ENCODE peak calls at places on chromosomes 12 and 14, in ten cellular contexts. E is tibial nerve; W is upper lobe of right lung; Q is MG63; F is transverse colon; T is neuronal stem cell; I is effector memory CD4-positive, alpha-beta T cell; X is PC-3; U is aorta; B is left lung. G is an unnamed sample.

GRCh38 chr14:47541652-47542051 is 133.8 kb downstream of the MDGA2 start:
- DNase-seq in T (no peak), B (no peak), W (no peak), X (no peak), I (no peak), Q (no peak), F (no peak), E (no peak), U (no peak), G (no peak)

GRCh38 chr12:105100998-105101397 is 6.5 kb upstream of the WASHC4 start:
- DNase-seq in F (no peak), U (no peak), W (no peak), E (no peak), I (no peak), B (no peak), Q (no peak), T (no peak), X (peak; percentile 50), G (no peak)

GRCh38 chr12:116533343-116534248 is 25.6 kb upstream of the MAP1LC3B2 start:
- DNase-seq in F (peak; percentile 83), T (peak; percentile 84), W (peak; percentile 88), X (peak; percentile 81), E (peak; percentile 64), Q (peak; percentile 54), B (peak; percentile 82), I (peak; percentile 42), U (peak; percentile 84), G (peak; percentile 49)

GRCh38 chr14:69685716-69686115 is 74.3 kb downstream of the SUSD6 start:
- DNase-seq in F (peak; percentile 69), W (peak; percentile 89), B (peak; percentile 70), Q (peak; percentile 22), T (no peak), X (peak; percentile 38), I (no peak), U (peak; percentile 69), E (peak; percentile 64), G (no peak)

GRCh38 chr14:53953002-53953827 is 3.4 kb downstream of the BMP4 start:
- DNase-seq in B (peak; percentile 87), U (peak; percentile 91), T (no peak), I (no peak), Q (peak; percentile 79), F (peak; percentile 78), E (peak; percentile 80), W (peak; percentile 94), X (peak; percentile 88), G (no peak)

GRCh38 chr14:51651388-51652167 is at the start of gene FRMD6:
- DNase-seq in W (peak; percentile 92), U (peak; percentile 93), E (peak; percentile 71), F (peak; percentile 86), I (peak; percentile 70), X (peak; percentile 86), T (peak; percentile 90), B (peak; percentile 85), Q (peak; percentile 84), G (peak; percentile 68)

GRCh38 chr14:45089813-45090212 is 5.9 kb downstream of the PRPF39 start:
- DNase-seq in Q (no peak), X (peak; percentile 39), F (no peak), E (no peak), W (no peak), T (no peak), U (no peak), B (no peak), I (no peak), G (no peak)

GRCh38 chr12:92879698-92880322 is 49.3 kb downstream of the EEA1 start:
- DNase-seq in Q (no peak), T (no peak), E (no peak), F (no peak), I (no peak), B (no peak), U (no peak), W (no peak), X (no peak), G (no peak)

GRCh38 chr12:123990512-123990911 is 17.5 kb downstream of the ZNF664 start:
- DNase-seq in Q (no peak), B (no peak), X (no peak), T (no peak), U (no peak), E (no peak), F (no peak), W (no peak), I (no peak), G (no peak)

GRCh38 chr14:69657961-69658360 is 46.6 kb downstream of the SUSD6 start:
- DNase-seq in I (no peak), Q (peak; percentile 7), F (peak; percentile 72), W (peak; percentile 79), B (peak; percentile 72), U (peak; percentile 50), T (no peak), E (no peak), X (peak; percentile 79), G (no peak)

GRCh38 chr14:105910426-105910825 is 384.0 kb downstream of the TMEM121 start:
- DNase-seq in W (no peak), E (no peak), F (no peak), I (no peak), T (no peak), Q (no peak), U (peak; percentile 14), X (no peak), B (no peak), G (no peak)
- H3K9me3 ChIP-seq in W (no peaks in the 10 kb centered on the region), E (no peaks in the 10 kb centered on the region), F (no peaks in the 10 kb centered on the region), I (no peaks in the 10 kb centered on the region), T (peaks cover 43% of the 10 kb centered on the region), Q (no peaks in the 10 kb centered on the region), U (no peaks in the 10 kb centered on the region), X (no peaks in the 10 kb centered on the region), B (no peaks in the 10 kb centered on the region), G (no peaks in the 10 kb centered on the region)

GRCh38 chr12:128876559-128876958 is 23.3 kb downstream of the GLT1D1 start:
- DNase-seq in W (no peak), X (no peak), I (no peak), B (no peak), U (no peak), Q (no peak), F (no peak), E (no peak), T (no peak), G (no peak)
- H3K9me3 ChIP-seq in W (peaks cover 7% of the 10 kb centered on the region), X (peaks cover 6% of the 10 kb centered on the region), I (no peaks in the 10 kb centered on the region), B (no peaks in the 10 kb centered on the region), U (peaks cover 13% of the 10 kb centered on the region), Q (peaks cover 2% of the 10 kb centered on the region), F (peaks cover 7% of the 10 kb centered on the region), E (no peaks in the 10 kb centered on the region), T (peaks cover 6% of the 10 kb centered on the region), G (no peaks in the 10 kb centered on the region)

GRCh38 chr12:108389544-108389943 is 50.4 kb upstream of the CMKLR1 start:
- DNase-seq in X (no peak), I (no peak), T (no peak), W (no peak), Q (no peak), B (no peak), U (no peak), F (no peak), E (no peak), G (no peak)

GRCh38 chr12:108392284-108392683 is 53.2 kb upstream of the CMKLR1 start:
- DNase-seq in X (no peak), F (no peak), I (no peak), T (no peak), E (no peak), U (no peak), W (no peak), B (no peak), Q (no peak), G (no peak)

GRCh38 chr12:108386704-108387360 is 47.7 kb upstream of the CMKLR1 start:
- DNase-seq in I (no peak), F (no peak), U (no peak), Q (no peak), T (no peak), W (no peak), B (no peak), E (no peak), X (no peak), G (no peak)

GRCh38 chr12:108390495-108391203 is 51.5 kb upstream of the CMKLR1 start:
- DNase-seq in T (peak; percentile 48), X (no peak), E (no peak), W (no peak), F (no peak), U (no peak), I (no peak), Q (no peak), B (no peak), G (no peak)

DNA sequence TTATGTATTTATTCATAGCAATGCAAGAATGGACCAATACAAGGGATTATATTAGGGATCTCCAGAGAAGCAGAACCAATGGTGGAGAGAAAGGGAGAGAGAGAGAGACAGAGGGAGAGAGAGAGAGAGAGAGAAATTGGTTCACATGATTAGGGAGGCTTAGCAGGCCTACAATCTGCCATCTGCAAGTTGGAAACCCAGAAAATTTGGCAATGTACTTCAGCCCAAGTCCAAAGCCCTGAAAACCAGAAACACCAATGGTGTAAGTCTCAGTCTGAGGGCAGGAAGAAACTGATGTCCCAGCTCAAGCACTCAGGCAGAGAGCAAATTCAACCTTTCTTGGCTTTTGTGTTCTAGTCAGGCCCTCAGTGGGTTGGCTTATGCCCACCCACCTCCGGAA is 48.7 kb upstream of the CMKLR1 start:
- DNase-seq in T (no peak), W (no peak), E (no peak), F (no peak), B (no peak), U (no peak), X (no peak), I (no peak), Q (no peak), G (no peak)
- H3K9me3 ChIP-seq in T (peaks cover 3% of the 10 kb centered on the region), W (peaks cover 5% of the 10 kb centered on the region), E (no peaks in the 10 kb centered on the region), F (no peaks in the 10 kb centered on the region), B (no peaks in the 10 kb centered on the region), U (peaks cover 4% of the 10 kb centered on the region), X (no peaks in the 10 kb centered on the region), I (no peaks in the 10 kb centered on the region), Q (peaks cover 2% of the 10 kb centered on the region), G (no peaks in the 10 kb centered on the region)

GRCh38 chr12:93918262-93918661 is 230.1 kb upstream of the PLXNC1 start:
- DNase-seq in B (no peak), I (no peak), X (peak; percentile 15), U (peak; percentile 52), Q (no peak), T (no peak), E (no peak), W (no peak), F (no peak), G (no peak)

GRCh38 chr12:93913845-93914244 is 234.5 kb upstream of the PLXNC1 start:
- DNase-seq in W (no peak), T (no peak), B (no peak), I (no peak), Q (no peak), X (no peak), F (no peak), E (no peak), U (no peak), G (no peak)

GRCh38 chr12:93918900-93919299 is 229.5 kb upstream of the PLXNC1 start:
- DNase-seq in W (no peak), I (no peak), B (no peak), E (no peak), Q (no peak), F (no peak), U (no peak), X (no peak), T (no peak), G (no peak)

GRCh38 chr12:93912086-93912733 is 235.0 kb downstream of the CRADD start:
- DNase-seq in Q (no peak), B (no peak), F (no peak), X (no peak), E (no peak), T (no peak), I (no peak), U (no peak), W (no peak), G (no peak)

DNA sequence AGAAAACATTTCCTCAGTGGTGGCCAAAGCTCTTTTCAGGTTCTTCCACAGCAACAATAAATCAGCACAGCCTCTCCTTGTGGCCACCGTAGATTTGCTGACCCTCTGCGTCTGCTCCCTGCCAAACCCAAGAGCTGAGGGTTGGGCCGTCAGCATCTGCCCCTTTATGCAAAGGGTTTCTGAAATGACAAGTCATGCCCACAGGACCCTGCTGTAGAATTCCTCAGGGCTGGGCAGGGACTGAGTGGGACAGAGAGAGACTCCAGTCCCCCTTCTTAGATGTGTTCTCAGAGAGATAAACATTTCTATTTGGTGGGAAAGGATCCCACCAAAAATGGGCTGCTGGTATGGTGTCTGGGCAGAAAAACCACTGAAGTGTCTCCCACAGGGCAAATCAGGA is 233.0 kb upstream of the PLXNC1 start:
- DNase-seq in E (no peak), B (no peak), F (no peak), Q (no peak), U (no peak), T (no peak), W (no peak), X (no peak), I (no peak), G (no peak)
- H3K9me3 ChIP-seq in E (no peaks in the 10 kb centered on the region), B (no peaks in the 10 kb centered on the region), F (no peaks in the 10 kb centered on the region), Q (peaks cover 3% of the 10 kb centered on the region), U (no peaks in the 10 kb centered on the region), T (no peaks in the 10 kb centered on the region), W (no peaks in the 10 kb centered on the region), X (no peaks in the 10 kb centered on the region), I (no peaks in the 10 kb centered on the region), G (no peaks in the 10 kb centered on the region)

G was measured in T-helper 17 cell.